ENCODE peak calls at places on chromosome 3, in four cellular contexts. R, E, O and N are unnamed samples.

GRCh38 chr3:147702499-147702898 is 293.3 kb downstream of the ZIC1 start:
- DNase-seq in E (peak), R (no peak), O (no peak), N (no peak)

GRCh38 chr3:4409415-4409814 is 57.7 kb downstream of the SUMF1 start:
- DNase-seq in R (no peak), E (no peak), O (no peak), N (no peak)

GRCh38 chr3:123489400-123490004 is 40.6 kb upstream of the ADCY5 start:
- DNase-seq in R (peak), O (peak), E (peak), N (peak)

GRCh38 chr3:5126586-5126985 is 4.5 kb downstream of the ARL8B start:
- DNase-seq in E (peak), R (no peak), O (no peak), N (peak)

GRCh38 chr3:22934973-22935372 is 268.2 kb upstream of the UBE2E2 start:
- DNase-seq in E (no peak), O (no peak), R (no peak), N (no peak)

GRCh38 chr3:11651477-11651876 is 7.8 kb upstream of the VGLL4 start:
- DNase-seq in E (no peak), R (no peak), O (no peak), N (no peak)

GRCh38 chr3:133547432-133548041 is 25.9 kb upstream of the CDV3 start:
- DNase-seq in O (peak), R (peak), E (peak), N (peak)

GRCh38 chr3:128293930-128294329 is 140.6 kb downstream of the EEFSEC start:
- DNase-seq in E (no peak), O (no peak), R (no peak), N (no peak)

GRCh38 chr3:45939341-45939771 is 3.9 kb upstream of the CXCR6 start:
- DNase-seq in O (no peak), R (no peak), E (no peak), N (peak)

GRCh38 chr3:134372405-134373277 is 1.6 kb downstream of the AMOTL2 start:
- DNase-seq in E (no peak), R (no peak), O (peak), N (no peak)

GRCh38 chr3:38085943-38086324 is 46.9 kb downstream of the DLEC1 start:
- DNase-seq in O (no peak), R (no peak), E (no peak), N (no peak)

GRCh38 chr3:124981472-124981871 is 46.9 kb upstream of the MUC13 start:
- DNase-seq in O (no peak), R (no peak), E (no peak), N (no peak)

GRCh38 chr3:186790261-186790981 is 7.0 kb downstream of the EIF4A2 start:
- DNase-seq in R (no peak), O (no peak), E (peak), N (peak)
- H3K4me3 ChIP-seq in R (no peak), O (no peak), E (no peak), N (no peak)

GRCh38 chr3:29319262-29319661 is 38.4 kb downstream of the RBMS3 start:
- DNase-seq in O (no peak), E (no peak), R (no peak), N (no peak)
- H3K4me3 ChIP-seq in O (no peak), E (no peak), R (no peak), N (no peak)

DNA sequence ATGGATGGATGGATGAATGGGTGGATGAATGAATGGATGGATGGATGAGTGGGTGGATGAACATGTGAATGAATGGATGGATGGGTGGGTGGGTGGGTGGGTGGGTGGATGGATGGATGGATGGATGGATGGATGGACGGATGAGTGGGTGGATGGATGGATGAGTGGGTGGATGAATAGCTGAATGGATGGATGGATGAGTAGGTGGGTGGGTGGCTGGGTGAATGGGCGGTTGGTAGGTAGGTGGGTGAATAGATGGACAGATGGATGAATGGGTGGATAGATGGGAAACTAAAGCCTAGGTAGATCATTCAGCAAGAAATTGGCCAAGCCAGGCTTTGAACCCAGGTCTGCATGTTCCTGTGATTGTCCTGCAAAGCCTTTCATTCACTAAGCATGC is 155.6 kb downstream of the WNT5A start:
- DNase-seq in E (no peak), R (no peak), O (no peak), N (no peak)
- H3K4me3 ChIP-seq in E (no peak), R (no peak), O (no peak), N (no peak)

GRCh38 chr3:41198046-41198445 is 1.3 kb upstream of the CTNNB1 start:
- DNase-seq in O (no peak), R (no peak), E (no peak), N (no peak)

GRCh38 chr3:41196499-41197410 is 2.5 kb upstream of the CTNNB1 start:
- DNase-seq in O (no peak), R (no peak), E (no peak), N (no peak)

GRCh38 chr3:41199866-41200668 is 762 bp downstream of the CTNNB1 start:
- DNase-seq in R (peak), E (peak), O (peak), N (peak)

GRCh38 chr3:41198950-41199865 is at the start of gene CTNNB1:
- DNase-seq in E (peak), R (peak), O (peak), N (peak)

DNA sequence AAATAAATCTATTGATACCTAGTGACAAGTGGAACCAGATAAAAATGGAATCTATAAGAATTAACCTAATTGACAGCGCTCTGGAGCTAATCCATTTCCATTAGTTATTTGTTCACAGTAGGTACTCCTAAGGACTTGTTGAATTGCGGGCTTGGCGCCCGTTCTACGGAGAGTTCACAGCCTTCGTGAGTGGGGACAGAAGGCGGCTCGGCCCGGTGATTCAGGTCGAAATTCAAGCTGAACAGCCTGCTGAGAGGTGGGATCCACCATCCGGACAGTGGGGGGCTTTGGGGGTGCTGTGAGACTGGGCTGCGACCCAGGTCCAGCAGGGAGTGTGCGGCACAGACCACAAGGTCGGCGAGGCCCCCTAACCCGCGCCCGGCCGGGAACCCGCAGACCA is 779 bp upstream of the CTNNB1 start:
- DNase-seq in E (no peak), O (no peak), R (peak), N (no peak)
- H3K4me3 ChIP-seq in E (peak), O (peak), R (peak), N (peak)

GRCh38 chr3:98763814-98764691 is 913 bp downstream of the ST3GAL6 start:
- DNase-seq in E (peak), O (no peak), R (no peak), N (peak)
- H3K4me3 ChIP-seq in E (no peak), O (peak), R (peak), N (no peak)

GRCh38 chr3:49377483-49377882 is 19.3 kb upstream of the GPX1 start:
- DNase-seq in E (peak), R (no peak), O (no peak), N (peak)
- H3K4me3 ChIP-seq in E (no peak), R (no peak), O (no peak), N (no peak)

GRCh38 chr3:12758025-12758830 is 831 bp downstream of the TMEM40 start:
- DNase-seq in O (no peak), E (peak), R (peak), N (peak)
- H3K4me3 ChIP-seq in O (no peak), E (no peak), R (no peak), N (no peak)

GRCh38 chr3:43273429-43273828 is 12.9 kb upstream of the SNRK start:
- DNase-seq in R (no peak), O (no peak), E (no peak), N (no peak)
- H3K4me3 ChIP-seq in R (no peak), O (no peak), E (no peak), N (no peak)

DNA sequence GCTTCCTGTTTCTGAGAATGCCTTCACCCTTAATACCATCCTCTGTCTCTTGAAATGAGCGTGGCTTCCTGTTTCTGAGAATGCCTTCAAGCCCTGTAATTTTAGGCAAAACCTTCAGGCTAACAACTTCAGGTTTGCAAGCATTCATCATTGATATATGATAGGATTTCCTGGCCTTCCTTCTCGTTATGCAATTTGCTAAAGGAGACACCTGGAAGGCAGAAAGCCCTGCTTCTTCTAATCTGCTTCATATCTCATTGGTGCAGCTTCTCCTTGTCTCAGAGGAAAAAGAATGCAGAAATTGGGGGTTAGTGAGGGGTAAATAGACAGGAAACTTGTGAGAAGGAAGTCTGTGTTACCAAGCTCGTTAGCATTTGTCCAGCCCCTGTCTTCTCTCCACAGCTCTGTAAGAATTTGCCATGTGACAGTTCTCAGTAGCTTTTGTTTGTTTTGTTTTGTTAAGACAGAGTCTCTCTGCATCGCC is 7.3 kb downstream of the ARL6IP5 start:
- DNase-seq in O (no peak), R (no peak), E (no peak), N (no peak)
- H3K4me3 ChIP-seq in O (no peak), R (peak), E (no peak), N (no peak)